ENCODE peak calls at places on chromosomes 4 and X, in seven cellular contexts. X is right lobe of liver, Y is breast epithelium, L is vagina, V is GM12892, K is thyroid gland, U is transverse colon. C is an unnamed sample.

GRCh38 chr4:85005865-85006377 is 39.4 kb upstream of the WDFY3 start:
- DNase-seq in K (no peak), V (no peak), L (no peak), Y (no peak), X (no peak), U (no peak), C (peak)

GRCh38 chr4:11698846-11699590 is 270.3 kb upstream of the HS3ST1 start:
- DNase-seq in V (no peak), X (no peak), K (no peak), U (no peak), L (no peak), Y (no peak), C (peak)

GRCh38 chrX:2499507-2499906 is 1.3 kb downstream of the DHRSX start:
- DNase-seq in Y (no peak), L (no peak), K (no peak), V (no peak), U (no peak), X (no peak), C (no peak)

GRCh38 chr4:176507845-176508533 is 188.2 kb downstream of the SPCS3 start:
- DNase-seq in X (no peak), L (no peak), V (no peak), Y (no peak), K (no peak), U (no peak), C (no peak)

GRCh38 chr4:112766422-112766821 is 129.5 kb downstream of the LARP7 start:
- DNase-seq in X (no peak), K (no peak), U (no peak), Y (no peak), V (no peak), L (no peak), C (no peak)

GRCh38 chr4:6182390-6183280 is 17.7 kb downstream of the JAKMIP1 start:
- DNase-seq in U (no peak), V (no peak), K (no peak), X (no peak), L (no peak), Y (no peak), C (no peak)

GRCh38 chr4:115851918-115852766 is 738.7 kb upstream of the NDST4 start:
- DNase-seq in X (peak), V (no peak), K (peak), Y (no peak), L (no peak), U (peak), C (peak)

GRCh38 chr4:38400946-38401345 is 263.1 kb upstream of the KLF3 start:
- DNase-seq in U (no peak), L (no peak), Y (no peak), X (no peak), V (no peak), K (peak), C (no peak)

GRCh38 chr4:115113382-115114106 is at the start of gene NDST4:
- DNase-seq in Y (no peak), K (peak), L (no peak), X (no peak), U (no peak), V (no peak), C (no peak)

GRCh38 chr4:40305329-40306193 is 29.6 kb upstream of the CHRNA9 start:
- DNase-seq in K (no peak), Y (no peak), L (no peak), U (peak), V (no peak), X (no peak), C (no peak)

GRCh38 chr4:65943076-65943475 is 272.8 kb upstream of the EPHA5 start:
- DNase-seq in K (no peak), V (no peak), U (no peak), Y (no peak), X (no peak), L (no peak), C (peak)

GRCh38 chrX:68938244-68939004 is 109.6 kb downstream of the EFNB1 start:
- DNase-seq in V (no peak), X (no peak), Y (peak), U (peak), K (no peak), L (peak), C (no peak)

GRCh38 chr4:1082215-1083182 is 30.9 kb downstream of the RNF212 start:
- DNase-seq in K (peak), V (no peak), X (no peak), U (peak), L (peak), Y (peak), C (peak)
- TF ChIP-seq POLR2A in K (no peak), V (no peak), X (no peak), U (no peak), L (no peak), Y (no peak), C (no peak)

GRCh38 chr4:146308951-146309350 is 94.6 kb downstream of the REELD1 start:
- DNase-seq in Y (no peak), L (no peak), U (no peak), K (no peak), V (no peak), X (no peak), C (no peak)
- TF ChIP-seq POLR2A in Y (no peak), L (no peak), U (no peak), K (no peak), V (no peak), X (no peak), C (no peak)

GRCh38 chr4:109702950-109703663 is at the start of gene CASP6:
- DNase-seq in X (peak), V (peak), L (no peak), K (peak), U (peak), Y (peak), C (peak)
- TF ChIP-seq POLR2A in X (peak), V (peak), L (no peak), K (peak), U (peak), Y (no peak), C (peak)

GRCh38 chr4:2937986-2938385 is 25.2 kb downstream of the NOP14 start:
- DNase-seq in Y (peak), X (peak), V (no peak), L (no peak), K (no peak), U (peak), C (no peak)

GRCh38 chr4:2941138-2942036 is 21.8 kb downstream of the NOP14 start:
- DNase-seq in L (no peak), X (peak), U (peak), V (no peak), K (no peak), Y (no peak), C (no peak)

GRCh38 chr4:2938906-2939305 is 24.3 kb downstream of the NOP14 start:
- DNase-seq in L (no peak), U (peak), K (no peak), X (peak), V (no peak), Y (no peak), C (no peak)

GRCh38 chr4:2940267-2941137 is 22.7 kb downstream of the NOP14 start:
- DNase-seq in U (peak), L (no peak), X (peak), Y (peak), V (no peak), K (peak), C (no peak)

DNA sequence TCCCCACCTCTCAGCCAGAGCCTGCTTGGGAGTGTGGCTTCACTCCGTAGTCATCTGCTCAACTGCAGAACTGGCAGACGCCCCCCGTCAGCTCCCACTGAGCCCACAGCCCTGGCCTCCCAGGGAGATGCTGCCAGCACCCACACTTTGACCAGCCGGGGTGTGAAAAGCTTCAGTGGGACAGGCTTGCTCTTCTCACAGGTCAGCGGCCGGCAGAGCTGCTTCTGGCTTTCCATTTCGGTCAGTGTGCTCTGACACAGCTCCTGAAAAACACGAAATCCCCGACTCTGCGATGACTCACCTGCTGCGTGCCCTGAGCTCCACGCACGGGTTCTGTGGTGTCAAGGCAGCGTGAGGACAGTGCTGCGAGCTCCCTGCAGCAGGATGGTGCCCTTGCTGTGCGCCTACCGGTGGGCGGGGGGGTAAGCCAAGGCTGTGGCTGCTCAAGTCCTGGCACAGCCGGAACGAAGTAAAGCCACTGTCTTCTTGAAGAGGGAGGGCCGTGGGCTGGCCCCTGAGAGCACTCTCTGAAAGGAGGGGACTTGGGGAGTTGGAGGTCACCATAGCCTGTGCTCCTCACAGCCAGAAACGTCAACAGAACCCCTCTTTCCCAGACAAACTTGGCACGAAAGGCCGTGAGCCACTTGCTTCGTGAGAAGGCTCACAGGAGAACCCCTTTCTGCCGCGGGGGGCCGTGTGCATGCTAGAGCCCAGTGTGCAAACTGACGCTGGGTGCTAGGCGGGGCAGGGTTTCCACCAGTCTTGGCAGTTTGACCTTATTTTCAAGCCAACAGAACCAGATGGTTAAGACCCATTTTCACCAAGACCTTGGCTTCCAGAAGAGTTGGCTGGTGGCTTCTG is 23.6 kb downstream of the NOP14 start:
- DNase-seq in V (no peak), X (peak), K (no peak), U (peak), Y (peak), L (no peak), C (no peak)
- TF ChIP-seq POLR2A in V (peak), X (no peak), K (no peak), U (no peak), Y (no peak), L (no peak), C (no peak)

GRCh38 chr4:2536193-2537010 is at the start of gene FAM193A:
- DNase-seq in U (peak), X (peak), L (peak), V (peak), K (peak), Y (peak), C (peak)
- TF ChIP-seq POLR2A in U (no peak), X (peak), L (peak), V (peak), K (peak), Y (no peak), C (peak)

GRCh38 chr4:73815145-73815544 is 21.3 kb upstream of the CXCL6 start:
- DNase-seq in L (no peak), U (no peak), X (no peak), K (no peak), V (no peak), Y (no peak), C (no peak)

GRCh38 chr4:73814679-73815078 is 21.8 kb upstream of the CXCL6 start:
- DNase-seq in L (no peak), U (no peak), V (no peak), Y (no peak), K (no peak), X (no peak), C (no peak)

GRCh38 chr4:73811841-73812240 is 24.6 kb upstream of the CXCL6 start:
- DNase-seq in V (no peak), U (no peak), K (no peak), X (no peak), L (no peak), Y (no peak), C (no peak)

DNA sequence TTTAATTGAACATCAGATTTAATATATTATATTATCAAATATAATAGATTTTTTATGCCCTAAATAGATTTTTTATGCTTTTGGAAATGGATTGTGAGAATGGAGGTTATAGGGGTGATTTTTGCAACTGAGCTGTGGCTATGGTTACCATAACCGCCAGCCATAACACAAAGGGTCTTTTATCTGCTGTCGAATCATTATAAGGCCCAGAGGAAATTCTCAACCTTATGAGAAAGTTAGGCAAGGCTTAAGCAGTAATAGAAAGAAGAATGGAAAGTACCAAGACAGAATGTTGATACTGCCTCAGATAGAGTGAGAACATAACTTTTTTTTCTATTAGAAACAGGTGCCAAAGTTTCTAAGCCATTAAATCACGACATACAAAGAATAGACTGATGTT is 26.3 kb upstream of the CXCL6 start:
- DNase-seq in X (no peak), U (no peak), L (no peak), V (no peak), K (no peak), Y (no peak), C (no peak)
- TF ChIP-seq POLR2A in X (no peak), U (no peak), L (no peak), V (no peak), K (no peak), Y (no peak), C (no peak)

GRCh38 chrX:136909706-136910564 is 29.4 kb upstream of the RBMX start:
- DNase-seq in V (peak), X (peak), Y (peak), K (peak), L (no peak), U (peak), C (peak)
- TF ChIP-seq POLR2A in V (no peak), X (no peak), Y (no peak), K (peak), L (peak), U (peak), C (peak)

DNA sequence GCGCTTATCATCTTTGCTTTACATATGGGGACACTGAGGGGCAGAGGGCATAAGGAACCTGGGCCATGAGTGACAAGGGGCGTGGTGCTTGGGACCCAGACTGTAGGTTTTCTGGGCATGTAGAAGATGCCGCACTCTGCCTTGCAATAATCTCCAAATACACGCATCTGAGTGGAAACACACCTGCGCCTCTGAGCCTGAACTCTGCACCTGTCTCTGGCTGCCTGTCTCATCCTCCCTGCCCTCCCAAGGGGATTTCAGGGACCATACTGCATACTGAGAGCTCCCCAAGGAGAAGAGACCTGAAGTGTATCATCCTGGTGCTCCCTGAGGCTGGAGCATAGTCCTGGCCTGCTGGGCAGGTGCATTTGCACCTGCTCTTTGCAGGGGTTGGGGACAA is 34.7 kb upstream of the ASMTL start:
- DNase-seq in L (no peak), V (no peak), Y (no peak), U (no peak), K (no peak), X (peak), C (no peak)
- TF ChIP-seq POLR2A in L (no peak), V (no peak), Y (no peak), U (no peak), K (no peak), X (no peak), C (no peak)

DNA sequence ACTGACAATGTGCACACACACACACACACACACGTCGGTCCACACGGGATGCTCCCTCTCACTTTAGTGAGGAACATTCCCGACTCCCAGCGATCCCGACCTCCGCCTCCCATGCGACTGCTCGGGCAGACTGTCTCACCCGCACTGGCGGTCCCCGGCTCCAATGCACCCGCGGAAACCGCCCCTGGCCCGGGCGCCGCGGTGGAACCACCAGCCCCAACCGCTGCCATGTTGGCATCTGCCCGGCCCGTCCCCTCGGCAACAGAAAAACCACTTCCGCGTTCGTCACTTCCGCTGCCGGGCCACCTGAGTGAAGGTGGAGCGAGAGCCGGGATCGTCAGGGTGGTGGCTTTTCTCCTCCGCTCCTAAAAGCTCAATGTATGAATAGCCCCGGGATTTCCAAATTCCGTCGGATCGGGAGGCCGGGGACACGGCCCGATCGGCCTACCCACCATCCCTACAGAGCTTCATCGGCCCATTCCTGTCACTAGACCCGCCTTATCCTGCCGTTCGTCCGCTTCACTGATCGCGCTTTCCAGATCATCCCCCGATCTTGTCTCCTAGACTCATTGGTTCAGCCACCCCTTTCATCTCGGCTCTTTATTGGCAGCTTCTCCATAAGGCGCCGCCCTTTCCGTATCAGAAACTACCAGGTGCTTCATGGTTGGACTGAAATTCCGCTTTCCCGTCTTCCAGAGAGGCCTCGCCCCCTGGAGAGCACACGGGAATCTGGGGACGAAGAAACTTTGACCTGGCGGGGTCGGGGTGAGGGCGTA is at the start of gene SLC35A2:
- DNase-seq in L (no peak), X (peak), U (peak), Y (peak), K (peak), V (peak), C (no peak)
- TF ChIP-seq POLR2A in L (peak), X (peak), U (peak), Y (peak), K (peak), V (peak), C (peak)

GRCh38 chrX:30653415-30654131 is at the start of gene GK:
- DNase-seq in U (peak), V (no peak), K (peak), Y (no peak), L (no peak), X (no peak), C (no peak)
- TF ChIP-seq POLR2A in U (no peak), V (no peak), K (peak), Y (no peak), L (no peak), X (no peak), C (no peak)

C was measured in H54.